ENCODE peak calls at places on chromosomes 4 and X, in eight cellular contexts. One of them, this sample, is unnamed. For H3K36me3, the result is how much of the 10 kb centered on the place peaks cover.

GRCh38 chr4:85177679-85178078 is 211.2 kb upstream of the WDFY3 start:
- DNase-seq in uterus: no peak
- DNase-seq in lower lobe of right lung: no peak
- DNase-seq in sigmoid colon: no peak
- DNase-seq in trophoblast cell: no peak
- DNase-seq in GM23248: no peak
- DNase-seq in breast epithelium: no peak
- DNase-seq in cardiac muscle cell: no peak
- DNase-seq in this sample: no peak

GRCh38 chr4:174549696-174550095 is 27.4 kb upstream of the HPGD start:
- DNase-seq in breast epithelium: no peak
- DNase-seq in lower lobe of right lung: no peak
- DNase-seq in sigmoid colon: no peak
- DNase-seq in uterus: no peak
- DNase-seq in GM23248: no peak
- DNase-seq in cardiac muscle cell: peak
- DNase-seq in trophoblast cell: no peak
- DNase-seq in this sample: no peak

GRCh38 chr4:22679518-22679897 is 13.2 kb upstream of the GBA3 start:
- DNase-seq in uterus: no peak
- DNase-seq in trophoblast cell: no peak
- DNase-seq in cardiac muscle cell: peak
- DNase-seq in lower lobe of right lung: no peak
- DNase-seq in GM23248: no peak
- DNase-seq in breast epithelium: no peak
- DNase-seq in sigmoid colon: no peak
- DNase-seq in this sample: no peak

GRCh38 chr4:79663865-79664264 is 255.8 kb upstream of the GK2 start:
- DNase-seq in trophoblast cell: no peak
- DNase-seq in sigmoid colon: no peak
- DNase-seq in uterus: no peak
- DNase-seq in GM23248: no peak
- DNase-seq in breast epithelium: no peak
- DNase-seq in cardiac muscle cell: no peak
- DNase-seq in lower lobe of right lung: no peak
- DNase-seq in this sample: no peak

GRCh38 chrX:126770179-126770578 is 49.4 kb upstream of the PRR32 start:
- DNase-seq in lower lobe of right lung: no peak
- DNase-seq in trophoblast cell: peak
- DNase-seq in cardiac muscle cell: no peak
- DNase-seq in uterus: no peak
- DNase-seq in breast epithelium: no peak
- DNase-seq in GM23248: peak
- DNase-seq in sigmoid colon: no peak
- DNase-seq in this sample: no peak

GRCh38 chr4:176735300-176735699 is 57.4 kb downstream of the VEGFC start:
- DNase-seq in sigmoid colon: no peak
- DNase-seq in trophoblast cell: no peak
- DNase-seq in uterus: no peak
- DNase-seq in GM23248: peak
- DNase-seq in breast epithelium: no peak
- DNase-seq in cardiac muscle cell: peak
- DNase-seq in lower lobe of right lung: no peak
- DNase-seq in this sample: no peak

GRCh38 chr4:8906668-8906970 is 35.0 kb upstream of the HMX1 start:
- DNase-seq in cardiac muscle cell: no peak
- DNase-seq in GM23248: no peak
- DNase-seq in breast epithelium: no peak
- DNase-seq in trophoblast cell: no peak
- DNase-seq in sigmoid colon: peak
- DNase-seq in lower lobe of right lung: no peak
- DNase-seq in uterus: no peak
- DNase-seq in this sample: no peak

GRCh38 chr4:186008057-186008456 is 60.9 kb upstream of the TLR3 start:
- DNase-seq in cardiac muscle cell: no peak
- DNase-seq in lower lobe of right lung: no peak
- DNase-seq in sigmoid colon: no peak
- DNase-seq in breast epithelium: no peak
- DNase-seq in uterus: no peak
- DNase-seq in GM23248: no peak
- DNase-seq in trophoblast cell: no peak
- DNase-seq in this sample: no peak

GRCh38 chr4:80173841-80174240 is 23.5 kb upstream of the PRDM8 start:
- DNase-seq in trophoblast cell: no peak
- DNase-seq in lower lobe of right lung: no peak
- DNase-seq in breast epithelium: no peak
- DNase-seq in uterus: no peak
- DNase-seq in GM23248: peak
- DNase-seq in cardiac muscle cell: peak
- DNase-seq in sigmoid colon: no peak
- DNase-seq in this sample: no peak

GRCh38 chr4:180827610-180828009 is 1415.6 kb upstream of the TENM3 start:
- DNase-seq in sigmoid colon: no peak
- DNase-seq in GM23248: peak
- DNase-seq in trophoblast cell: no peak
- DNase-seq in cardiac muscle cell: peak
- DNase-seq in uterus: no peak
- DNase-seq in lower lobe of right lung: no peak
- DNase-seq in breast epithelium: no peak
- DNase-seq in this sample: no peak

GRCh38 chr4:83860200-83860599 is 324.3 kb downstream of the GPAT3 start:
- DNase-seq in trophoblast cell: no peak
- DNase-seq in cardiac muscle cell: no peak
- DNase-seq in GM23248: no peak
- DNase-seq in uterus: no peak
- DNase-seq in lower lobe of right lung: no peak
- DNase-seq in breast epithelium: no peak
- DNase-seq in sigmoid colon: no peak
- DNase-seq in this sample: no peak

GRCh38 chr4:85681194-85681803 is 206.3 kb downstream of the ARHGAP24 start:
- DNase-seq in sigmoid colon: peak
- DNase-seq in GM23248: peak
- DNase-seq in cardiac muscle cell: peak
- DNase-seq in uterus: no peak
- DNase-seq in breast epithelium: peak
- DNase-seq in trophoblast cell: peak
- DNase-seq in lower lobe of right lung: no peak
- DNase-seq in this sample: no peak

GRCh38 chrX:118657413-118657812 is 70.0 kb upstream of the IL13RA1 start:
- DNase-seq in breast epithelium: no peak
- DNase-seq in uterus: no peak
- DNase-seq in trophoblast cell: no peak
- DNase-seq in cardiac muscle cell: no peak
- DNase-seq in sigmoid colon: no peak
- DNase-seq in GM23248: no peak
- DNase-seq in lower lobe of right lung: no peak
- DNase-seq in this sample: no peak
- H3K36me3 ChIP-seq in breast epithelium: under half
- H3K36me3 ChIP-seq in uterus: under half
- H3K36me3 ChIP-seq in trophoblast cell: under half
- H3K36me3 ChIP-seq in cardiac muscle cell: under half
- H3K36me3 ChIP-seq in sigmoid colon: under half
- H3K36me3 ChIP-seq in GM23248: under half
- H3K36me3 ChIP-seq in lower lobe of right lung: under half
- H3K36me3 ChIP-seq in this sample: under half

GRCh38 chr4:39510348-39510929 is 16.8 kb downstream of the UGDH start:
- DNase-seq in lower lobe of right lung: no peak
- DNase-seq in cardiac muscle cell: no peak
- DNase-seq in breast epithelium: no peak
- DNase-seq in sigmoid colon: no peak
- DNase-seq in GM23248: no peak
- DNase-seq in uterus: no peak
- DNase-seq in trophoblast cell: peak
- DNase-seq in this sample: no peak
- H3K36me3 ChIP-seq in lower lobe of right lung: half or more
- H3K36me3 ChIP-seq in cardiac muscle cell: half or more
- H3K36me3 ChIP-seq in breast epithelium: under half
- H3K36me3 ChIP-seq in sigmoid colon: half or more
- H3K36me3 ChIP-seq in GM23248: half or more
- H3K36me3 ChIP-seq in uterus: under half
- H3K36me3 ChIP-seq in trophoblast cell: under half
- H3K36me3 ChIP-seq in this sample: under half

GRCh38 chr4:38911257-38911656 is 43.7 kb downstream of the FAM114A1 start:
- DNase-seq in uterus: no peak
- DNase-seq in sigmoid colon: no peak
- DNase-seq in breast epithelium: no peak
- DNase-seq in trophoblast cell: no peak
- DNase-seq in GM23248: no peak
- DNase-seq in cardiac muscle cell: no peak
- DNase-seq in lower lobe of right lung: no peak
- DNase-seq in this sample: no peak
- H3K36me3 ChIP-seq in uterus: under half
- H3K36me3 ChIP-seq in sigmoid colon: half or more
- H3K36me3 ChIP-seq in breast epithelium: under half
- H3K36me3 ChIP-seq in trophoblast cell: half or more
- H3K36me3 ChIP-seq in GM23248: half or more
- H3K36me3 ChIP-seq in cardiac muscle cell: under half
- H3K36me3 ChIP-seq in lower lobe of right lung: half or more
- H3K36me3 ChIP-seq in this sample: under half

DNA sequence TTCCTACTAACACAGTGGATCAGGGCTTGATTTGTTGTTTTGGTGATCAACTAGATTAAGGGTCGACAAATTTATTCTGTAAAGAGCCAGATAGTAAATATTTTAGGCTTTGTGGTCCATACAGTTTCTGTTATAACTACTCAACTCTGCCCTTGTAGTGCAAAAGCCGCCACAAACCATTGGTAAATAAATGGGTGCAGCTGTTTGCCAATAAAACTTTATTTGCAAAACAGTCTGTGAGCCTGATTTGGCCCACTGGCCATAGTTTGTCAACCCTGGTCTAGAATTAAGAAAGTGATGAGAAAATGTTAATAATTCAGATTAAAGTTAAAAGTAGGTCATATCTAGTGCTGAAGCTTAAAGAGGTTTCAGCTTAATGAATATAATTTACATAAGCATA is 84.0 kb upstream of the TRIM2 start:
- DNase-seq in GM23248: no peak
- DNase-seq in cardiac muscle cell: no peak
- DNase-seq in lower lobe of right lung: no peak
- DNase-seq in trophoblast cell: no peak
- DNase-seq in uterus: no peak
- DNase-seq in breast epithelium: no peak
- DNase-seq in sigmoid colon: peak
- DNase-seq in this sample: peak
- H3K36me3 ChIP-seq in GM23248: under half
- H3K36me3 ChIP-seq in cardiac muscle cell: under half
- H3K36me3 ChIP-seq in lower lobe of right lung: under half
- H3K36me3 ChIP-seq in trophoblast cell: under half
- H3K36me3 ChIP-seq in uterus: under half
- H3K36me3 ChIP-seq in breast epithelium: under half
- H3K36me3 ChIP-seq in sigmoid colon: under half
- H3K36me3 ChIP-seq in this sample: under half

GRCh38 chrX:1086444-1087409 is 125.7 kb downstream of the CRLF2 start:
- DNase-seq in lower lobe of right lung: no peak
- DNase-seq in GM23248: no peak
- DNase-seq in trophoblast cell: no peak
- DNase-seq in sigmoid colon: no peak
- DNase-seq in uterus: no peak
- DNase-seq in cardiac muscle cell: no peak
- DNase-seq in breast epithelium: no peak
- DNase-seq in this sample: no peak
- H3K36me3 ChIP-seq in lower lobe of right lung: under half
- H3K36me3 ChIP-seq in GM23248: under half
- H3K36me3 ChIP-seq in trophoblast cell: under half
- H3K36me3 ChIP-seq in sigmoid colon: under half
- H3K36me3 ChIP-seq in uterus: under half
- H3K36me3 ChIP-seq in cardiac muscle cell: under half
- H3K36me3 ChIP-seq in breast epithelium: under half
- H3K36me3 ChIP-seq in this sample: under half

GRCh38 chr4:76767983-76768382 is 130.0 kb downstream of the SOWAHB start:
- DNase-seq in lower lobe of right lung: no peak
- DNase-seq in trophoblast cell: peak
- DNase-seq in uterus: no peak
- DNase-seq in breast epithelium: no peak
- DNase-seq in cardiac muscle cell: no peak
- DNase-seq in GM23248: peak
- DNase-seq in sigmoid colon: no peak
- DNase-seq in this sample: no peak

DNA sequence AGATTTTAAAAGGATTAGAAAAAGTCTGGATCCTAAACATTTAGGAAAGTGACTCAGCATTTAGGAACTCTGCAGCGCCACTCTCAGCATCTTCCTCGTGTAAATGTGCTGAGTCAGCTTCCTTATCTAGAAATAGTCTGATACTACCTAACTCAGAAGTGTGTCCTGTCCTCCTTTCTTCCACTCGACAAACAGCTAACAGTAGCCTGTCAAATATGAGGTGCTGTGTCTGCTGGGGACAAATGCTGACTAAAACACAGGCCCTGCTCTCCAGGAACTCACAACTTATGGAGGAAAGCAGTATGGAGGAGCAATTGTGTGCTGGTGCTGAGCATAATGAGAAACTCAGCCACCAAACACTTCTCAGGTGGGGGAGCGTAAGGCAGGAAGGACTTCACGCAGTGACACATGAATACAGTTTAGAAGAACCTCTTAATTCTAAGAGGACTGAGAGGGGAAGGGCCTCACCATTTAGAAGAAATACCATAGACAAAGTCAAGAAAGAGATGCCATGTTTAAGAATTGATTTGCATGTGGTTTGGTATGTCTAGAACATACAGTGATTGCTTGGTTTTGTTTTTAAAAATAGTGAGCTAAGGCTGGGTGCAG is 125.3 kb downstream of the SOWAHB start:
- DNase-seq in breast epithelium: no peak
- DNase-seq in GM23248: peak
- DNase-seq in sigmoid colon: no peak
- DNase-seq in trophoblast cell: no peak
- DNase-seq in cardiac muscle cell: peak
- DNase-seq in lower lobe of right lung: no peak
- DNase-seq in uterus: no peak
- DNase-seq in this sample: no peak
- H3K36me3 ChIP-seq in breast epithelium: under half
- H3K36me3 ChIP-seq in GM23248: under half
- H3K36me3 ChIP-seq in sigmoid colon: under half
- H3K36me3 ChIP-seq in trophoblast cell: under half
- H3K36me3 ChIP-seq in cardiac muscle cell: under half
- H3K36me3 ChIP-seq in lower lobe of right lung: under half
- H3K36me3 ChIP-seq in uterus: under half
- H3K36me3 ChIP-seq in this sample: under half

GRCh38 chr4:2250003-2250763 is 8.3 kb upstream of the HAUS3 start:
- DNase-seq in uterus: no peak
- DNase-seq in GM23248: no peak
- DNase-seq in trophoblast cell: no peak
- DNase-seq in breast epithelium: peak
- DNase-seq in sigmoid colon: no peak
- DNase-seq in cardiac muscle cell: no peak
- DNase-seq in lower lobe of right lung: no peak
- DNase-seq in this sample: no peak
- H3K36me3 ChIP-seq in uterus: under half
- H3K36me3 ChIP-seq in GM23248: under half
- H3K36me3 ChIP-seq in trophoblast cell: half or more
- H3K36me3 ChIP-seq in breast epithelium: under half
- H3K36me3 ChIP-seq in sigmoid colon: half or more
- H3K36me3 ChIP-seq in cardiac muscle cell: under half
- H3K36me3 ChIP-seq in lower lobe of right lung: half or more
- H3K36me3 ChIP-seq in this sample: under half

GRCh38 chrX:129581904-129582303 is 41.8 kb downstream of the OCRL start:
- DNase-seq in sigmoid colon: no peak
- DNase-seq in cardiac muscle cell: no peak
- DNase-seq in lower lobe of right lung: no peak
- DNase-seq in trophoblast cell: no peak
- DNase-seq in uterus: no peak
- DNase-seq in breast epithelium: no peak
- DNase-seq in GM23248: no peak
- DNase-seq in this sample: no peak
- H3K36me3 ChIP-seq in sigmoid colon: under half
- H3K36me3 ChIP-seq in cardiac muscle cell: under half
- H3K36me3 ChIP-seq in lower lobe of right lung: under half
- H3K36me3 ChIP-seq in trophoblast cell: under half
- H3K36me3 ChIP-seq in uterus: under half
- H3K36me3 ChIP-seq in breast epithelium: under half
- H3K36me3 ChIP-seq in GM23248: under half
- H3K36me3 ChIP-seq in this sample: under half

This sample was measured in vagina.